ENCODE peak calls at places on chromosome 4, in four cellular contexts. E is GM12878, W is H1, I is HepG2. S is an unnamed sample.

GRCh38 chr4:185898413-185898812 is 86.4 kb upstream of the SORBS2 start:
- DNase-seq in E (no peak), W (no peak), I (no peak), S (no peak)

GRCh38 chr4:46844325-46844917 is 64.6 kb downstream of the COX7B2 start:
- DNase-seq in I (peak; percentile 50), E (peak; percentile 4), W (no peak), S (peak; percentile 38)

GRCh38 chr4:2946812-2947600 is 16.2 kb downstream of the NOP14 start:
- DNase-seq in E (no peak), I (no peak), W (no peak), S (no peak)

GRCh38 chr4:149077142-149077541 is 634.9 kb upstream of the NR3C2 start:
- DNase-seq in E (no peak), W (no peak), I (no peak), S (no peak)

GRCh38 chr4:48683784-48684666 is 96.1 kb downstream of the FRYL start:
- DNase-seq in W (no peak), E (no peak), I (no peak), S (no peak)

GRCh38 chr4:185987976-185988627 is 80.9 kb upstream of the TLR3 start:
- DNase-seq in I (no peak), W (no peak), E (no peak), S (no peak)

GRCh38 chr4:141220655-141221605 is at the start of gene ZNF330:
- DNase-seq in W (peak; percentile 100), I (peak; percentile 68), E (peak; percentile 53), S (peak; percentile 62)

GRCh38 chr4:33696066-33696465 is 2548.2 kb downstream of the ARAP2 start:
- DNase-seq in W (no peak), E (no peak), I (no peak), S (no peak)

GRCh38 chr4:3387943-3388348 is 53.8 kb upstream of the HGFAC start:
- DNase-seq in I (no peak), E (no peak), W (peak; percentile 47), S (no peak)

GRCh38 chr4:84994280-84994679 is 27.8 kb upstream of the WDFY3 start:
- DNase-seq in W (no peak), I (no peak), E (no peak), S (no peak)

GRCh38 chr4:25575581-25575980 is 80.1 kb upstream of the SLC34A2 start:
- DNase-seq in W (no peak), E (no peak), I (no peak), S (no peak)
- TF ChIP-seq SUZ12 in W (no peak), E (no peak), I (no peak), S (no peak)

DNA sequence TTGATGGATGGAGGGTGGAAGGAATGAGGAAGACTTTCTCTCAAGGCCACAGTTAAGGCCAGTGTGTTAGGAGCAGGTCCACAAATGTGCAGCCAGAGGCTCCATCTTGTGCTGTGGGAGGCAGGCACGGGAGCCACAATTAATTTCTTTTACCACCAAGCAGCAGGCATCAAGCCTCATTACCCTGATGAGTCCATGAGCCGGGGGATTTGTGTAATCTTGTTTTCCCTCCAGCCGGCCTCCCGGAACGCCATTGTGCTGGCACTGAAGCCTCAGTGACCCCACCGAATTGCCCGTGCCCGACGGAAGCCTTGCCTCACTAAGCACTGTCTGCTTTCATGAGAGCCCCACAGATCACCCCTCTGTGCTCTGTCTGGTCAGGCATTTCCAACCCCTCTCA is 154.7 kb upstream of the STX18 start:
- DNase-seq in W (no peak), E (no peak), I (no peak), S (no peak)
- TF ChIP-seq YY1 in W (no peak), E (no peak), I (no peak), S (no peak)

GRCh38 chr4:181820518-181820917 is 422.7 kb upstream of the TENM3 start:
- DNase-seq in W (no peak), I (peak; percentile 1), E (no peak), S (no peak)

GRCh38 chr4:181822005-181822375 is 421.2 kb upstream of the TENM3 start:
- DNase-seq in I (no peak), W (no peak), E (no peak), S (no peak)

GRCh38 chr4:181823183-181823582 is 420.0 kb upstream of the TENM3 start:
- DNase-seq in W (no peak), I (no peak), E (no peak), S (no peak)

GRCh38 chr4:181819951-181820350 is 423.3 kb upstream of the TENM3 start:
- DNase-seq in W (no peak), E (no peak), I (no peak), S (no peak)

DNA sequence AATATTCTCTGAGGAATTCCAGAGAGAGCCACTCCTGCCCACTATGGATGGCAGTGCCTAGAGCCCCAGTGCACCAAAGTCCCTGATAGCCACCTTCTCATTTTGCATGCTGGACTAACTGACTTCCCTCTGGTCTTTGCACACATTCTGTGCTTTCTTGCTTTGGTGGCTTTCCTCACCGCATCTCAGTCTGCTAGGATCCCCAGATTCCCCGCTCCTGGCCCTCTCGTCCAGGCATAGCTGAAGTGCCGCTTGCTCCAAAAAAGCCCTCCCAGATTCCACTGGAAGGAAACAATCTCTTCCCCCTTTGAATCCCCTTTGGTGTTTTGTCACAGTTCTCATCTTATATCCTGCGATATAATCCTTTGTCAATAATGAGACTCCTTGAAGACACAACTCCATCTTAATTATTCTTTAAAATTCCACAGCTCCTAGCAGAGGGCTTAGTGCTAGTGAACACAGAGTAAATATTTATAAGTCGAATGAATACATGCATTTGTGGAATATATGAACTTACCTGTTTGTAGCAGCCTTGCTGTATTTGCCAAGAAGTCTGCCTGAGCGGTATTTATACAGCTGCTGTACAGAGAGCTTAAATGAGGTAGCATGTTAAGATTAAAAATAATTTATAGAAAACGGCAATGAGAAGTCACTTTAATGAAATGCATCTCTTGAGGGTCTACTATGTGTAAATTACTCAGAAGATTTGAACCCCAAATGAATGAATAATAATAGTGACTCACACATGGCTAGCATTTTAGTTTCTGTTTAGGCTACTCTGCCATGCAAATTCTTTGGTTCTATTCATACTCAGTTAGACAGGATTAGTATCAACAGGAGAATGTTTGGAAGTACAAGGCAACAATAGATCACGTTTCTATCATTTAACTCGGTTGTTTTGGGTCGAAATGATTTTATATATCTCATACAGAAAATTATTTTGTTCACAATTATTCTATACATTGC is 421.9 kb upstream of the TENM3 start:
- DNase-seq in E (no peak), W (no peak), I (no peak), S (no peak)
- TF ChIP-seq SUZ12 in E (no peak), W (no peak), I (no peak), S (no peak)

DNA sequence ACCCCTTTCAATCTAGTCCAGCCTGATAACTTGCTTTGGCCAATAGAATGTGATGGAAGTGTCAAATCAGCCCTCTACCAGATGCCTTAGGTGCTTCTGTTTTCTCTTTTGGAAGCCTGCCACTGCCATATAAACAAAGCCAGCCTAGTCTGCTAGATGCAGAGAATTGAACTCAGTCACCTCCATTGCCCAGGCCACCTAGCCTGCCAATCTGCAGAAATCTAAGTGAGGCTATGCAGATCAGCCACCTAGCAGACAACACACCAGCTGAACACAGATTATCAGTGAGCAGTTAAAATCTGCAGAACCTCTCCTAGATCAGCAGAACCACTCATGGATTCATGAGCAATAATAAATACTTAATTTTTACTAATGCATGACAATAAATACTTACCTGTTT is 1108.2 kb downstream of the PCDH18 start:
- DNase-seq in I (no peak), E (no peak), W (no peak), S (no peak)
- TF ChIP-seq YY1 in I (no peak), E (no peak), W (no peak), S (no peak)

GRCh38 chr4:53712326-53712725 is 121.0 kb upstream of the LNX1 start:
- DNase-seq in W (no peak), E (no peak), I (no peak), S (no peak)

GRCh38 chr4:53714377-53715140 is 123.3 kb upstream of the LNX1 start:
- DNase-seq in W (no peak), I (no peak), E (no peak), S (no peak)

GRCh38 chr4:53713296-53713695 is 122.0 kb upstream of the LNX1 start:
- DNase-seq in I (no peak), W (no peak), E (no peak), S (no peak)

GRCh38 chr4:53711916-53712315 is 120.6 kb upstream of the LNX1 start:
- DNase-seq in I (no peak), W (no peak), E (no peak), S (no peak)

GRCh38 chr4:53713767-53714166 is 122.5 kb upstream of the LNX1 start:
- DNase-seq in W (no peak), E (no peak), I (no peak), S (no peak)
- TF ChIP-seq SUZ12 in W (no peak), E (no peak), I (no peak), S (no peak)

DNA sequence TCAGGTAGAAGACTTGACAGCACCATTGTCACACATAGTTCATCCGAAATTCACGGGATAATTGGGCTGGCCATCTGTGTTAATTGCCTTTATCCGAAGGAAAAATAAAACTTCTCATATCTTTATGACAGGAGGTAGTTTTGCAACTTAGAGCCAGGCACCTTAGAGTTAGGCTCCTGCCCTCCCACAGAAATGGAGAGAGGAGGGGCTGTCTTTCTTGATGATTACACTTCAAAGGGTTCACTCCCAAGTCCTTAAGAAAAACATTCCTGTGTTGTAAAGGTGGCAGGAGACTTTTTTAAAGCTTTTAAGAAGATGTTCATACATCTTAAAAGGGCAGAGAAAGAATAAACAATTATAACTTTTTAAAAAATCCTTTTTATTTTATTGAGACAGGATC is 10.6 kb upstream of the SCARB2 start:
- DNase-seq in W (no peak), I (no peak), E (no peak), S (no peak)
- TF ChIP-seq YY1 in W (no peak), I (no peak), E (no peak), S (no peak)

GRCh38 chr4:16530688-16531635 is 304.7 kb upstream of the TAPT1 start:
- DNase-seq in I (no peak), E (no peak), W (no peak), S (no peak)

GRCh38 chr4:16537926-16538325 is 311.7 kb upstream of the TAPT1 start:
- DNase-seq in W (no peak), I (no peak), E (no peak), S (no peak)

GRCh38 chr4:16532240-16532990 is 306.1 kb upstream of the TAPT1 start:
- DNase-seq in E (no peak), W (no peak), I (no peak), S (no peak)
- TF ChIP-seq SUZ12 in E (no peak), W (no peak), I (no peak), S (no peak)

DNA sequence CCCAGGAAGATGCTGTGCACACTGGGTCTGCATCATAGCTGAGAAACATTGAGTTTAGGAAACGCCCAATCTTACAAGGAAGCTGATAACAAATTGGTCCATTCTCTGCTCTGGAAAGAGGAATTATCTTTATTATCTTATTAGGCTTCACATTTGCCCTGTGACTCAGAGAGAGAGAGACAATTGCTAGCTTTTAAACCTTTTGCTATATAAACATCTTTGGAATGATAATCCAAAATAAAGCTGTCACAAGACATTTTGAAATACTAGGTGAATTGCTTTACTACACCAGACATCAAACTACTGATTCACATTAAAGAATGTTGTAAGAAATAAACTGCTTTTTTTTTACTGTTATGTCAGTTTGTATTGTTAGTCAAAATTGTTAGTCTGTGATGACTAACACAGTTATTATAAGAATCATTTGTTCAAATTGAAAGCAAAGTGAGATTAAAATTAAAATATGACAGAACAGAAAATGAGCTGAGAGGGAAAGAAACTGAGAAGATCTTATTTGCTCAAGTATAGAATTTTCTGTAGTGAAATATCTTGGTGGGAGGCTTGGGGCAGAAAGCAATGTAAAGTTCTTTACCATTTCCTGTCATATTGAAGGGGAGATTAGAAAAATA is 765.4 kb upstream of the PCDH10 start:
- DNase-seq in W (no peak), I (no peak), E (no peak), S (no peak)
- TF ChIP-seq YY1 in W (no peak), I (no peak), E (no peak), S (no peak)

GRCh38 chr4:56160631-56161030 is 211.9 kb downstream of the CEP135 start:
- DNase-seq in E (no peak), I (no peak), W (no peak), S (no peak)
- TF ChIP-seq SUZ12 in E (no peak), I (no peak), W (no peak), S (no peak)